ENCODE peak calls at places on chromosomes 2 and 18, in six cellular contexts. Y, F, D, P, C and L are unnamed samples.

GRCh38 chr18:63147010-63147409 is 172.6 kb downstream of the BCL2 start:
- DNase-seq in Y (no peak), D (no peak), C (no peak), F (no peak), P (no peak), L (no peak)

GRCh38 chr2:151483546-151483945 is 73.8 kb downstream of the RIF1 start:
- DNase-seq in D (no peak), P (no peak), Y (no peak), F (no peak), C (no peak), L (no peak)

GRCh38 chr18:22558945-22559385 is 141.2 kb upstream of the CTAGE1 start:
- DNase-seq in F (peak; percentile 93), D (peak; percentile 83), P (no peak), C (peak; percentile 90), Y (peak; percentile 80), L (no peak)

GRCh38 chr2:233439191-233439590 is 84.9 kb downstream of the DGKD start:
- DNase-seq in D (peak; percentile 49), Y (peak; percentile 19), P (no peak), F (no peak), C (no peak), L (no peak)

GRCh38 chr2:113962692-113963480 is 73.0 kb downstream of the ACTR3 start:
- DNase-seq in D (peak; percentile 74), C (no peak), P (no peak), Y (no peak), F (peak; percentile 53), L (no peak)

GRCh38 chr2:94874277-94874997 is 3.2 kb downstream of the TEKT4 start:
- DNase-seq in D (peak; percentile 15), C (no peak), Y (peak; percentile 54), F (no peak), P (no peak), L (no peak)

GRCh38 chr18:72652990-72653593 is 109.0 kb upstream of the CBLN2 start:
- DNase-seq in P (no peak), C (no peak), F (peak; percentile 12), Y (no peak), D (peak; percentile 10), L (no peak)

GRCh38 chr18:3266062-3266608 is 4.2 kb downstream of the MYL12B start:
- DNase-seq in C (no peak), Y (peak; percentile 43), P (no peak), F (no peak), D (no peak), L (no peak)

GRCh38 chr18:57942090-57942489 is 101.9 kb upstream of the NEDD4L start:
- DNase-seq in P (no peak), D (no peak), C (no peak), F (no peak), Y (no peak), L (no peak)

GRCh38 chr2:64455545-64455944 is 1.6 kb downstream of the LGALSL start:
- DNase-seq in D (no peak), P (no peak), F (no peak), Y (no peak), C (no peak), L (no peak)

GRCh38 chr2:181223239-181223638 is 233.9 kb upstream of the ITGA4 start:
- DNase-seq in Y (no peak), P (no peak), C (no peak), F (no peak), D (no peak), L (no peak)

GRCh38 chr2:176817061-176817565 is 395.5 kb upstream of the HNRNPA3 start:
- DNase-seq in F (no peak), D (no peak), P (no peak), Y (no peak), C (no peak), L (no peak)

GRCh38 chr2:210363261-210363660 is 48.3 kb upstream of the MYL1 start:
- DNase-seq in Y (no peak), F (peak; percentile 4), P (no peak), C (no peak), D (no peak), L (no peak)
- TF ChIP-seq CTCF in Y (peak; percentile 21), F (peak; percentile 20), P (peak; percentile 3), C (no peak), D (no peak), L (no peak)

GRCh38 chr2:241774419-241775222 is 2.0 kb upstream of the GAL3ST2 start:
- DNase-seq in C (peak; percentile 71), D (peak; percentile 71), F (peak; percentile 73), Y (peak; percentile 16), P (peak; percentile 34), L (peak; percentile 12)

GRCh38 chr2:241777686-241778627 is 1.3 kb downstream of the GAL3ST2 start:
- DNase-seq in Y (no peak), F (no peak), C (no peak), P (no peak), D (no peak), L (no peak)

GRCh38 chr2:241776336-241777166 is at the start of gene GAL3ST2:
- DNase-seq in D (no peak), C (no peak), P (no peak), F (no peak), Y (no peak), L (no peak)

GRCh38 chr2:241775223-241776177 is 1.1 kb upstream of the GAL3ST2 start:
- DNase-seq in C (peak; percentile 66), Y (peak; percentile 15), D (no peak), P (no peak), F (no peak), L (no peak)

DNA sequence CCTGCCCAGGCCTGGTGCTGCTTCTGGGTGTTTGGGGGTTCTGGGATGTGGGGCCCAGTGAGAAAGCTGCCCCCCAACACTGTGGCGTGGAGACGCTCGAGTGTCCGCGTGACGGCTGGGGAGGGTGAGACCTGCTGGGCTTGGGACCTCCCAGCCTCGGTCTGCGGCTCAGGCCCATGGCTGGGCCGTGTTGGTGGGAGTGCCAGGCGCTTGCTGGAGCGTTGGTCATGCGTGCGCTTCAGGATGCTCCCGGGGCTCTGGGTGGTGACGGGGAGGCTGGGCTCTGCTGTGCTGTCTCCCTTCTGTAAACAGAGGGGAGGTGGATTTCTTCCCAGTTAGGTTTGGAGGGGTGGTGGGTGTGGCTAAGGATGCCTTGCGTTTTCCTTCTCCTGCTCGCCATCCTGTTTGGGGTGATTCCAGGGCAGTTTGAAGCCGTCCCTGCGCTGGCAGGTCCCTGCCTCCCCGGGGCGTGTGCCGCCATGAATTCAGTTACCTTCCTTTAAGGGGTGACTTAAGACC is 604 bp downstream of the GAL3ST2 start:
- DNase-seq in F (no peak), Y (peak; percentile 14), C (no peak), D (no peak), P (no peak), L (no peak)
- H3K4me3 ChIP-seq in F (no peak overlapping the region), Y (no peak overlapping the region), C (no peak overlapping the region), D (no peak overlapping the region), P (no peak overlapping the region), L (no peak overlapping the region)

GRCh38 chr2:139033300-139033699 is 253.1 kb upstream of the NXPH2 start:
- DNase-seq in Y (no peak), C (no peak), F (peak; percentile 56), P (no peak), D (peak; percentile 65), L (no peak)

GRCh38 chr2:139034064-139034463 is 253.9 kb upstream of the NXPH2 start:
- DNase-seq in D (no peak), Y (no peak), F (no peak), P (no peak), C (no peak), L (no peak)

DNA sequence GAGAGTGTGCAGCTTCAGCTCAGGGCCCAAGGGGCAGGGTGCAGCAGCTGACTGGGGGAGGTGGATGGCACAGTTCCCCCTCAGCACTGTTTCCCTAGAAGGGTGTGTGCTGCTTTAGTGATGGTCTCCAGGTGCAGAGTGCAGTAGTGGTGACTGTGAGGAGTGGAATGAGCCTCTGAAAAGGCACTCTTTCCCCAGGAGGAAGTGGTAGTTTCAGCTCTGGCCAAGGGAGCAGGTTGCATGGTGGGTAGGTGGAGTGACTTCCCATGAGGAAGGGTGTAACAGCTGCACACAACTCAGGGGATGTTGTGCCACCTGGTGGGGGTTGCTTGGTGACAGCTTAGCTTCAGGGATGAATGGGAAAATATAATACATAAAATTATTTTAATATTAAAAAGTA is 251.5 kb upstream of the NXPH2 start:
- DNase-seq in D (peak; percentile 13), Y (no peak), P (no peak), F (peak; percentile 3), C (no peak), L (no peak)
- TF ChIP-seq CTCF in D (no peak), Y (peak; percentile 10), P (no peak), F (peak; percentile 25), C (no peak), L (no peak)

GRCh38 chr2:241035818-241036396 is 37.5 kb downstream of the SNED1 start:
- DNase-seq in P (no peak), D (no peak), F (no peak), C (no peak), Y (no peak), L (no peak)
- H3K4me3 ChIP-seq in P (no peak overlapping the region), D (no peak overlapping the region), F (no peak overlapping the region), C (peak overlapping the region; percentile 65), Y (peak overlapping the region; percentile 7), L (no peak overlapping the region)

GRCh38 chr2:11757101-11757500 is 10.7 kb downstream of the LPIN1 start:
- DNase-seq in D (no peak), F (no peak), P (no peak), C (no peak), Y (no peak), L (no peak)

GRCh38 chr2:11752906-11753305 is 6.5 kb downstream of the LPIN1 start:
- DNase-seq in C (no peak), D (no peak), P (no peak), Y (no peak), F (no peak), L (no peak)

GRCh38 chr2:11754705-11755026 is 8.2 kb downstream of the LPIN1 start:
- DNase-seq in C (no peak), D (no peak), Y (no peak), F (no peak), P (no peak), L (no peak)

GRCh38 chr2:11753452-11753885 is 7.0 kb downstream of the LPIN1 start:
- DNase-seq in Y (peak; percentile 55), C (no peak), D (peak; percentile 58), P (no peak), F (no peak), L (no peak)

DNA sequence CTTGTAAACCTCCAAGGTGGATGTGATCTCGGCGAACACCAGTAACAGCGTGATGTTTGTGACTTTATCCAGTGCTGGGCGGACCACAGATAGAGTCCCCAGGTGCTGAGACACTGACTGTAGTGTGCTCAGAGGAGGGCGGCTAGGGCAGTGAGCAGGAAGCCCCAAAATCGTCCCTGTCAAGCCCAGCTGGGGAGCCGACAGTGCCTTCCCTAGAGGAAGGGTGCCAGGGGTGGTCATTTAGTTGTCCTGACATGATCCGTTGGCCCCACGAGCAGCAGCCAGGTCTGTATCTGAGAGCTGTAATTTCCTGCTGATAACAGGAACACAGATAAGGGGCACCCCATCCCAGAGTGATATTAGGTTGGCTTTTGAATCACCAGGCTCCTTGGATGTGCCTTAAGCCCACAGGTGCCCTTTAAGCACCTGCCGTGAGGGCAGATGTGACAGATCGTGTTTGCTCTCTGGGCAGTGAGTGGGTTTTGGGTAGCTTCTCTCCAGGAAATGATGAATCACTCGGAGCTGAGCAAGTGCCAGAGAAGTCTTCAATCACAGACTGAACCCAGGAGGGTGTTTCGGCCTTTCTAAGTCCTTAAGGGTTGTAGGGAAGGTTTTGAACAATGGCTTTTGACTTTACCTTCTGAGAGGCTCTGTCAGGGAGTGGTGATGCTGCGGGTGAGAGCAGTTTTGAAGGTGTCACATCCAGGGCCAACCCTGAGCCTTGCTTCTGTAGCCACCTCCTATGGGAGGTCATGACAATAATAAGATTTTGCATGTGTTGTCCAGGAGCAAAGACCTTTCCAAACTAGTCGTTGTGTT is 7.7 kb downstream of the LPIN1 start:
- DNase-seq in C (no peak), P (no peak), D (peak; percentile 75), Y (no peak), F (peak; percentile 52), L (no peak)
- TF ChIP-seq CTCF in C (no peak), P (no peak), D (no peak), Y (no peak), F (no peak), L (no peak)

GRCh38 chr2:222294996-222295367 is 3.8 kb downstream of the PAX3 start:
- DNase-seq in Y (no peak), P (no peak), C (no peak), F (no peak), D (no peak), L (no peak)
- H3K4me3 ChIP-seq in Y (no peak overlapping the region), P (peak overlapping the region; percentile 27), C (peak overlapping the region; percentile 63), F (peak overlapping the region; percentile 36), D (peak overlapping the region; percentile 18), L (peak overlapping the region; percentile 36)